ENCODE peak calls at places on chromosomes 5 and 9, in five cellular contexts. S is activated T-helper 1 cell treated with anti-CD3 and anti-CD28 coated beads, Interleukin-12 subunit alpha, Interleukin-12 subunit beta, Interleukin-2, Interleukin-4 antibody, amounts not matched to agents 30 ng/mL and 10 ng/mL and 1 ng/mL, durations not matched to agents 14 hours and 24 hours and 36 hours; K is Caco-2; G is pons; X is cerebellar cortex. Q is an unnamed sample.

GRCh38 chr5:119322312-119322947 is 33.4 kb upstream of the TNFAIP8 start:
- DNase-seq in X (peak; percentile 47), K (no peak), G (no peak), S (no peak), Q (no peak)

GRCh38 chr5:74631088-74631960 is 9.2 kb downstream of the ENC1 start:
- DNase-seq in S (peak; percentile 21), K (no peak), G (peak; percentile 53), X (no peak), Q (peak; percentile 66)

GRCh38 chr5:132056610-132057497 is 3.6 kb upstream of the IL3 start:
- DNase-seq in K (peak; percentile 22), G (no peak), S (no peak), X (no peak), Q (no peak)

GRCh38 chr9:4638968-4639367 is 23.1 kb upstream of the PLPP6 start:
- DNase-seq in X (no peak), K (no peak), S (no peak), G (no peak), Q (no peak)

GRCh38 chr5:55172937-55173695 is at the start of gene CDC20B:
- DNase-seq in K (peak; percentile 58), S (peak; percentile 78), X (peak; percentile 64), G (peak; percentile 25), Q (peak; percentile 75)

GRCh38 chr5:2165203-2165602 is 282.5 kb upstream of the IRX4 start:
- DNase-seq in S (no peak), X (no peak), G (no peak), K (no peak), Q (no peak)

GRCh38 chr9:119370816-119371215 is 1.6 kb upstream of the BRINP1 start:
- DNase-seq in X (peak; percentile 43), K (no peak), S (no peak), G (peak; percentile 20), Q (no peak)

GRCh38 chr5:116626945-116627679 is 52.5 kb upstream of the SEMA6A start:
- DNase-seq in K (no peak), X (no peak), G (no peak), S (no peak), Q (no peak)

GRCh38 chr5:22541037-22541436 is 312.1 kb downstream of the CDH12 start:
- DNase-seq in S (no peak), G (no peak), K (no peak), X (no peak), Q (no peak)

GRCh38 chr5:132205385-132206125 is 22.1 kb downstream of the P4HA2 start:
- DNase-seq in S (no peak), X (no peak), K (no peak), G (no peak), Q (no peak)

GRCh38 chr9:76246680-76247079 is 147.5 kb downstream of the RFK start:
- DNase-seq in K (no peak), S (no peak), G (no peak), X (no peak), Q (no peak)

GRCh38 chr5:150263801-150264621 is 25.6 kb downstream of the CAMK2A start:
- DNase-seq in G (peak; percentile 24), X (peak; percentile 69), K (no peak), S (no peak), Q (no peak)

GRCh38 chr9:34568133-34568532 is 21.4 kb downstream of the CNTFR start:
- DNase-seq in G (no peak), X (no peak), K (no peak), S (no peak), Q (no peak)

GRCh38 chr9:87556821-87557220 is 59.2 kb downstream of the DAPK1 start:
- DNase-seq in G (no peak), K (no peak), X (no peak), S (no peak), Q (no peak)

GRCh38 chr5:133811168-133811567 is 157.3 kb downstream of the C5orf15 start:
- DNase-seq in S (no peak), X (no peak), G (no peak), K (no peak), Q (no peak)

GRCh38 chr9:111120526-111120925 is 82.3 kb upstream of the LPAR1 start:
- DNase-seq in S (no peak), X (no peak), K (no peak), G (no peak), Q (no peak)

GRCh38 chr5:86806206-86806605 is 188.5 kb downstream of the COX7C start:
- DNase-seq in K (no peak), G (no peak), X (no peak), S (no peak), Q (no peak)

GRCh38 chr5:159104759-159105317 is 5.1 kb upstream of the EBF1 start:
- DNase-seq in G (no peak), S (no peak), X (no peak), K (no peak), Q (peak; percentile 40)

GRCh38 chr5:33937017-33937699 is 972 bp downstream of the RXFP3 start:
- DNase-seq in G (no peak), S (no peak), X (no peak), K (no peak), Q (no peak)

GRCh38 chr9:115369322-115369957 is 251.5 kb upstream of the TNC start:
- DNase-seq in X (peak; percentile 64), S (no peak), K (no peak), G (peak; percentile 28), Q (no peak)

GRCh38 chr9:106929471-106930198 is 66.7 kb downstream of the ZNF462 start:
- DNase-seq in X (peak; percentile 42), K (no peak), G (no peak), S (no peak), Q (no peak)

GRCh38 chr9:116516456-116516855 is 170.6 kb upstream of the TRIM32 start:
- DNase-seq in K (no peak), G (no peak), S (no peak), X (no peak), Q (no peak)

GRCh38 chr9:133708770-133709611 is 29.2 kb downstream of the SARDH start:
- DNase-seq in G (no peak), X (no peak), K (no peak), S (no peak), Q (no peak)

GRCh38 chr9:79664375-79664825 is 92.6 kb downstream of the TLE4 start:
- DNase-seq in S (no peak), X (peak; percentile 28), G (no peak), K (no peak), Q (no peak)

GRCh38 chr5:55908804-55909203 is 57.6 kb downstream of the IL31RA start:
- DNase-seq in G (no peak), X (no peak), K (no peak), S (no peak), Q (no peak)

GRCh38 chr9:130527651-130528310 is 51.6 kb upstream of the FUBP3 start:
- DNase-seq in G (no peak), K (no peak), S (no peak), X (no peak), Q (no peak)

GRCh38 chr9:99509900-99510299 is 287.8 kb downstream of the SEC61B start:
- DNase-seq in X (no peak), G (no peak), S (no peak), K (no peak), Q (peak; percentile 48)

GRCh38 chr5:69517763-69518212 is 25.2 kb downstream of the OCLN start:
- DNase-seq in G (no peak), S (no peak), X (no peak), K (no peak), Q (no peak)

GRCh38 chr5:159175547-159175946 is 33.8 kb downstream of the RNF145 start:
- DNase-seq in X (no peak), K (no peak), S (no peak), G (peak; percentile 10), Q (no peak)

Q was measured in B cell.